ENCODE peak calls at places on chromosomes 11 and 22, in four cellular contexts. F is endodermal cell, X is lower leg skin, V is astrocyte of the cerebellum. W is an unnamed sample.

GRCh38 chr11:119660166-119660720 is 68.8 kb downstream of the NECTIN1 start:
- DNase-seq in F (no peak), X (no peak), V (no peak), W (no peak)

GRCh38 chr11:61091373-61092279 is 10.7 kb upstream of the CD5 start:
- DNase-seq in F (peak; percentile 47), X (no peak), V (no peak), W (no peak)

GRCh38 chr11:44036811-44037657 is 10.7 kb upstream of the ACCSL start:
- DNase-seq in F (peak; percentile 94), X (peak; percentile 66), V (peak; percentile 71), W (peak; percentile 69)

GRCh38 chr11:107956543-107956942 is 28.3 kb downstream of the RAB39A start:
- DNase-seq in F (no peak), X (no peak), V (no peak), W (no peak)

GRCh38 chr11:20156876-20157613 is 3.2 kb downstream of the DBX1 start:
- DNase-seq in F (peak; percentile 80), X (no peak), V (no peak), W (no peak)

GRCh38 chr11:19878520-19878919 is 165.9 kb downstream of the NAV2 start:
- DNase-seq in F (no peak), X (no peak), V (no peak), W (no peak)

GRCh38 chr11:96063053-96063452 is 139.1 kb upstream of the MTMR2 start:
- DNase-seq in F (no peak), X (no peak), V (no peak), W (no peak)

GRCh38 chr11:102111011-102111786 is 952 bp downstream of the YAP1 start:
- DNase-seq in F (peak; percentile 97), X (peak; percentile 63), V (peak; percentile 74), W (peak; percentile 84)

GRCh38 chr11:102318469-102318868 is 1.2 kb downstream of the BIRC3 start:
- DNase-seq in F (no peak), X (no peak), V (no peak), W (peak; percentile 43)

GRCh38 chr11:66313321-66314185 is 3.3 kb downstream of the CD248 start:
- DNase-seq in F (peak; percentile 87), X (no peak), V (no peak), W (no peak)

GRCh38 chr11:110759972-110760381 is 47.7 kb upstream of the ARHGAP20 start:
- DNase-seq in F (no peak), X (no peak), V (peak; percentile 81), W (no peak)

GRCh38 chr11:123474994-123475393 is 44.9 kb downstream of the GRAMD1B start:
- DNase-seq in F (no peak), X (no peak), V (no peak), W (no peak)

GRCh38 chr11:86145439-86146156 is 76.7 kb upstream of the PICALM start:
- DNase-seq in F (no peak), X (no peak), V (no peak), W (no peak)

GRCh38 chr11:20584093-20584774 is 15.2 kb upstream of the SLC6A5 start:
- DNase-seq in F (no peak), X (no peak), V (no peak), W (no peak)

GRCh38 chr22:48369789-48370507 is 1457.7 kb downstream of the BRD1 start:
- DNase-seq in F (peak; percentile 80), X (no peak), V (no peak), W (no peak)

GRCh38 chr11:101401245-101401644 is 182.6 kb downstream of the TRPC6 start:
- DNase-seq in F (no peak), X (no peak), V (no peak), W (no peak)

GRCh38 chr11:57116654-57117053 is 65.1 kb upstream of the LRRC55 start:
- DNase-seq in F (peak; percentile 77), X (peak; percentile 21), V (peak; percentile 16), W (peak; percentile 33)

GRCh38 chr11:11787305-11788066 is 54.3 kb upstream of the USP47 start:
- DNase-seq in F (peak; percentile 90), X (peak; percentile 69), V (peak; percentile 64), W (peak; percentile 75)

GRCh38 chr11:30326114-30326783 is 3.3 kb downstream of the ARL14EP start:
- DNase-seq in F (no peak), X (no peak), V (no peak), W (no peak)

GRCh38 chr22:17870408-17870807 is 96.1 kb upstream of the BID start:
- DNase-seq in F (no peak), X (no peak), V (no peak), W (no peak)

GRCh38 chr11:78189851-78190250 is 1.1 kb downstream of the USP35 start:
- DNase-seq in F (no peak), X (no peak), V (no peak), W (no peak)

GRCh38 chr22:42856179-42856864 is 751 bp downstream of the ARFGAP3 start:
- DNase-seq in F (no peak), X (peak; percentile 43), V (no peak), W (peak; percentile 26)

GRCh38 chr22:49359061-49359460 is 468.6 kb downstream of the BRD1 start:
- DNase-seq in F (no peak), X (no peak), V (no peak), W (no peak)

GRCh38 chr11:104694259-104695070 is 203.8 kb downstream of the CASP12 start:
- DNase-seq in F (no peak), X (no peak), V (peak; percentile 72), W (no peak)

GRCh38 chr11:85821636-85822035 is 10.7 kb upstream of the SYTL2 start:
- DNase-seq in F (no peak), X (no peak), V (no peak), W (no peak)

GRCh38 chr11:74135516-74135840 is 35.3 kb downstream of the C2CD3 start:
- DNase-seq in F (no peak), X (no peak), V (no peak), W (no peak)

GRCh38 chr11:19953909-19954308 is 206.4 kb downstream of the DBX1 start:
- DNase-seq in F (peak; percentile 71), X (no peak), V (peak; percentile 92), W (peak; percentile 45)

GRCh38 chr11:30545507-30545906 is 40.6 kb downstream of the MPPED2 start:
- DNase-seq in F (no peak), X (no peak), V (no peak), W (no peak)

GRCh38 chr11:66549696-66550095 is 3.0 kb downstream of the ACTN3 start:
- DNase-seq in F (no peak), X (no peak), V (no peak), W (no peak)

GRCh38 chr11:64251986-64252837 is 882 bp downstream of the PLCB3 start:
- DNase-seq in F (peak; percentile 72), X (no peak), V (no peak), W (peak; percentile 75)

GRCh38 chr11:10233581-10233980 is 60.4 kb downstream of the SBF2 start:
- DNase-seq in F (no peak), X (no peak), V (peak; percentile 15), W (no peak)

GRCh38 chr11:113392522-113392921 is 4.9 kb downstream of the ANKK1 start:
- DNase-seq in F (no peak), X (no peak), V (no peak), W (no peak)
- TF ChIP-seq CTCF in F (no peak), X (no peak), V (no peak), W (no peak)

GRCh38 chr11:116170526-116171120 is 602.2 kb downstream of the BUD13 start:
- DNase-seq in F (peak; percentile 70), X (no peak), V (no peak), W (peak; percentile 32)
- TF ChIP-seq CTCF in F (peak; percentile 74), X (no peak), V (peak; percentile 16), W (no peak)

GRCh38 chr11:125552927-125553326 is 16.4 kb upstream of the EI24 start:
- DNase-seq in F (no peak), X (no peak), V (no peak), W (no peak)

GRCh38 chr11:125550780-125551179 is 18.5 kb upstream of the EI24 start:
- DNase-seq in F (no peak), X (no peak), V (no peak), W (no peak)

GRCh38 chr11:125553357-125553756 is 15.9 kb upstream of the EI24 start:
- DNase-seq in F (no peak), X (no peak), V (no peak), W (no peak)

GRCh38 chr11:125551835-125552342 is 17.4 kb upstream of the EI24 start:
- DNase-seq in F (no peak), X (no peak), V (no peak), W (no peak)

DNA sequence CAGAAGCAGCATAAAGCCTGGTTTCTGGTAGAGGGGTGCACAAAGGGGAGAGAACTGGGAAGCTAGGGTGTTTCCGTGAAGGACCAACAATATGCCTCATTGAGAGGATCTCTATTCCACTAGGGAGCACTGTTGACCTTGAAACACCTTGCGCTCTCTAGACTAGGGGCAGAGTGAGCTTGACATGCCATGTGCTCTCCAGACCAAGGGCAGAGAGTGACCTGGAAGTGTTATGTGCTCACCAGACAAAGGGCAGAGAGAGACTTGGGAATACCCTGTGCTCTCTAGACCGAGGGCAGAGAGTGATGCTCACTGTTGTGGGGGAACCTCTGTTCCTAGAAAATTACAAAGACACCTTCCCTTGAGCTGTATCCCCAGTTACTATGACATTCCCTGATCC is 15.2 kb upstream of the EI24 start:
- DNase-seq in F (no peak), X (no peak), V (no peak), W (no peak)
- TF ChIP-seq CTCF in F (no peak), X (no peak), V (no peak), W (no peak)

DNA sequence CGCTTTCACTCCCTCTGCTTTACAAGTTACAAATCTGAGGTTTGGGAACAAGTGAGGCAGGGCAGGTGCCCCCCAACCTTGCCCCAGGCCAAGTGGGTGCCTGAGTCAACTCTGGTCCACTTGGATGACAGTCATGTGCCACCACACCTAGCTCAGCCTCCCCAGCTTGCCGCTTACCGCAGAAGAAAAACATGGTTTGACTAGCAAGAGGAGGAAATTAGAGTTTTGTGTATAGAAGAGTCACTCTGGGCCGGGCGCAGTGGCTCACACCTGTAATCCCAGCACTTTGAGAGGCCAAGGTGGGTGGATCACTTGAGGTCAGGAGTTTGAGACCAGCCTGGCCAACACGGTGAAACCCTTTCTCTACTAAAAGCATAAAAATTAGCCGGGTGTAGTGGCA is 27.7 kb upstream of the CHKA start:
- DNase-seq in F (no peak), X (no peak), V (no peak), W (no peak)
- TF ChIP-seq CTCF in F (no peak), X (no peak), V (no peak), W (no peak)

DNA sequence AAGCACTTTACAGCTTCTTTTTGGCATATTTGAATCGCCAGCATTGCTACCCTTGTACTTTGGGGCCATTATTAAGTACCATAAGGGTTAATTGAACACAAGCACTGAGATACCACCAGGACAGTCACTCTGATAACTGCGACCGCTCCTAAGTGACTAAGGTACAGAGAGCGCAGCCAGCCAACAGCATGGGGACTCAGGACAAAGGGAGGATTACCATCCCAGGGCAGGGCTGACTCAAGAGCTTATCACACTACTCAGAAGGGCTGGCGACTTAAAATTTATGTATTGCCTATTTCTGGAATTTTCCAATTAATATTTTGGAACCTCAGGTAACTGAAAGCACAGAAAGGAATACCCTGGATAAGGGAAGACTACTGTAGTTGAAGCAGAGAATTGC is 479 bp downstream of the ZNF280A start:
- DNase-seq in F (no peak), X (no peak), V (no peak), W (no peak)
- TF ChIP-seq CTCF in F (no peak), X (no peak), V (no peak), W (no peak)

W was measured in Calu3.